ENCODE peak calls at places on chromosomes 12 and 14, in seven cellular contexts. X, L, H, M, N, U and Y are unnamed samples.

GRCh38 chr14:97177016-97177415 is 379.8 kb downstream of the VRK1 start:
- DNase-seq in M (no peak), H (no peak), X (peak), U (no peak), N (no peak), L (no peak), Y (no peak)

GRCh38 chr14:103118019-103118662 is 5.1 kb upstream of the TNFAIP2 start:
- DNase-seq in X (no peak), M (no peak), N (no peak), H (no peak), L (no peak), U (peak), Y (peak)

GRCh38 chr12:1289371-1290155 is 298.5 kb downstream of the ERC1 start:
- DNase-seq in M (no peak), U (no peak), H (no peak), N (no peak), L (no peak), X (no peak), Y (peak)

GRCh38 chr12:112973712-112974305 is 4.5 kb upstream of the OAS2 start:
- DNase-seq in H (no peak), N (no peak), X (no peak), L (no peak), M (no peak), U (no peak), Y (peak)

GRCh38 chr12:100955139-100955538 is 160.6 kb downstream of the ANO4 start:
- DNase-seq in X (no peak), U (no peak), L (no peak), N (no peak), H (no peak), M (no peak), Y (peak)

GRCh38 chr14:76083796-76084195 is 67.9 kb upstream of the GPATCH2L start:
- DNase-seq in N (no peak), L (no peak), H (no peak), U (no peak), M (no peak), X (no peak), Y (no peak)

GRCh38 chr14:96574633-96575191 is 72.5 kb downstream of the PAPOLA start:
- DNase-seq in U (no peak), L (no peak), N (no peak), M (no peak), H (peak), X (no peak), Y (no peak)

GRCh38 chr14:42424501-42424900 is 817.8 kb downstream of the LRFN5 start:
- DNase-seq in M (no peak), N (no peak), U (no peak), H (no peak), X (no peak), L (no peak), Y (no peak)